ENCODE peak calls at places on chromosome 12, in ten cellular contexts. U is stimulated activated effector memory CD8-positive, alpha-beta T cell treated with anti-CD3 and anti-CD28 coated beads, Interleukin-12 subunit alpha, Interleukin-12 subunit beta, amount 100 ng/mL, for 72 hours; O is activated CD8-positive, alpha-beta memory T cell treated with anti-CD3 and anti-CD28 coated beads, Interleukin-2, amount 10 ng/mL, durations not matched to agents 7 days and 5 days; X is pancreas; B is sciatic nerve; T is Panc1; N is naive thymus-derived CD4-positive, alpha-beta T cell; Y is stimulated activated naive B cell treated with anti-CD40 and anti-IgM and Interleukin-4, amounts not matched to agents 10 μg/mL and 1 μg/mL and 100 μg/mL, for 72 hours; G is body of pancreas; I is lower lobe of right lung. M is an unnamed sample.

GRCh38 chr12:116674643-116675183 is 63.2 kb downstream of the SPRING1 start:
- ATAC-seq in U (no peak), O (no peak), X (no peak), B (no peak), T (no peak), N (no peak), Y (peak), G (no peak), I (no peak), M (peak)

GRCh38 chr12:108702534-108702933 is 28.8 kb downstream of the CORO1C start:
- ATAC-seq in U (no peak), O (no peak), X (no peak), B (no peak), T (no peak), N (no peak), Y (no peak), G (no peak), I (no peak), M (no peak)

GRCh38 chr12:27534060-27534764 is 10.2 kb downstream of the PPFIBP1 start:
- ATAC-seq in U (peak), O (peak), X (no peak), B (no peak), T (no peak), N (peak), Y (peak), G (no peak), I (no peak), M (peak)

GRCh38 chr12:106114084-106115068 is 24.4 kb downstream of the NUAK1 start:
- ATAC-seq in U (no peak), O (no peak), X (peak), B (peak), T (no peak), N (no peak), Y (no peak), G (no peak), I (peak), M (no peak)

GRCh38 chr12:66879392-66879791 is 200.5 kb upstream of the GRIP1 start:
- ATAC-seq in U (no peak), O (no peak), X (no peak), B (no peak), T (no peak), N (no peak), Y (no peak), G (no peak), I (no peak), M (no peak)

GRCh38 chr12:90925562-90925961 is 29.4 kb downstream of the CCER1 start:
- ATAC-seq in U (no peak), O (no peak), X (no peak), B (no peak), T (no peak), N (no peak), Y (no peak), G (no peak), I (no peak), M (no peak)

GRCh38 chr12:110117948-110118685 is 6.0 kb upstream of the IFT81 start:
- ATAC-seq in U (no peak), O (no peak), X (no peak), B (peak), T (no peak), N (no peak), Y (no peak), G (no peak), I (no peak), M (no peak)

GRCh38 chr12:63348544-63348943 is 197.5 kb upstream of the AVPR1A start:
- ATAC-seq in U (no peak), O (no peak), X (no peak), B (no peak), T (no peak), N (no peak), Y (no peak), G (no peak), I (no peak), M (no peak)

GRCh38 chr12:108099085-108099484 is 30.0 kb upstream of the WSCD2 start:
- ATAC-seq in U (no peak), O (no peak), X (no peak), B (no peak), T (no peak), N (no peak), Y (no peak), G (no peak), I (no peak), M (no peak)

GRCh38 chr12:121000530-121000929 is 15.8 kb downstream of the C12orf43 start:
- ATAC-seq in U (no peak), O (no peak), X (no peak), B (no peak), T (no peak), N (no peak), Y (no peak), G (no peak), I (no peak), M (no peak)